ENCODE peak calls at places on chromosomes 11 and 22, in four cellular contexts. A is K562, F is GM12878, I is HepG2. N is an unnamed sample.

GRCh38 chr11:88050247-88050646 is 125.0 kb downstream of the RAB38 start:
- DNase-seq in A (no peak), I (no peak), F (no peak), N (no peak)

GRCh38 chr11:78564037-78564888 is 10.4 kb downstream of the NARS2 start:
- DNase-seq in F (peak), A (peak), I (peak), N (no peak)

GRCh38 chr22:33735978-33736377 is 184.3 kb downstream of the LARGE1 start:
- DNase-seq in A (no peak), I (no peak), F (no peak), N (no peak)

GRCh38 chr11:105022998-105023397 is at the start of gene CASP5:
- DNase-seq in I (no peak), A (no peak), F (no peak), N (no peak)

GRCh38 chr11:58963551-58964075 is 24.3 kb downstream of the GLYATL1 start:
- DNase-seq in I (no peak), A (no peak), F (no peak), N (peak)

GRCh38 chr11:125433454-125434121 is 62.5 kb downstream of the FEZ1 start:
- DNase-seq in A (peak), F (no peak), I (peak), N (peak)

GRCh38 chr11:105046898-105047579 is 1.9 kb upstream of the CARD16 start:
- DNase-seq in F (no peak), I (peak), A (no peak), N (no peak)

GRCh38 chr22:40472036-40472435 is 101.6 kb downstream of the SGSM3 start:
- DNase-seq in F (no peak), A (no peak), I (no peak), N (no peak)

GRCh38 chr11:9529333-9529648 is 44.2 kb upstream of the WEE1 start:
- DNase-seq in I (no peak), F (no peak), A (peak), N (no peak)

DNA sequence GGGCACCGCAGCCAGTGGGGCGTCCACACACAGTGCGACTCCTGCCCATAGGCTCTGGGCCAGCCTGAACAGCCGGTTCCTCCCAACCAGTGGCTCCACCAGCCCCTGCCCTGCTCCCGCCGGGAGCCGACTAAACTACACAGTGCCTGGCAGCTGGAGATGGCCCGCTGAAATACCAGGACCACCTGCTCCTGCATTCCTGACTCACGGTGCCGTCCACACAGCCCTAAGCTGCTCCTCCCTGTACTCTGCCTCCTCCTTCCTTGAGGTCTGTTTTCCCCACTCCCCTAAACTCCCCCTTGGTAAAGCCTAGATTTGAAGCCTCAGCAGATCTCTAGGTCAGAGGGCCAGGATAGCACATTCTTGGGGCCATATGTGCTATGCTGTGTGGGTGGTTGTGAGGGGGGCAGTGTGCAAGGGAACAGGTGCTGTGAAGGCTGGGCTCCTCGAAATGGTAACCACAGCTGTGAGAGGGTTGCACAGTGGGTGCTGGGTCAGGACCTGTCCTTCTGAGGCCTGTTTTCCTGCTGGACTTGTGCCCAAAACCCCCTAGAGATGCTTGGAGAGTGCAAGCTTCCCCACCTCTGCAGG is 9.7 kb downstream of the LRFN4 start:
- DNase-seq in I (no peak), A (no peak), F (no peak), N (no peak)
- TF ChIP-seq SP1 in I (no peak), A (no peak), F (no peak), N (no peak)

GRCh38 chr11:44136176-44136945 is 40.9 kb downstream of the EXT2 start:
- DNase-seq in I (no peak), F (no peak), A (no peak), N (no peak)

GRCh38 chr11:44128729-44129128 is 33.3 kb downstream of the EXT2 start:
- DNase-seq in F (no peak), A (no peak), I (no peak), N (no peak)

GRCh38 chr11:44130751-44131150 is 35.3 kb downstream of the EXT2 start:
- DNase-seq in I (no peak), A (no peak), F (no peak), N (no peak)

GRCh38 chr11:44134625-44135024 is 39.1 kb downstream of the EXT2 start:
- DNase-seq in I (no peak), F (no peak), A (no peak), N (no peak)

GRCh38 chr11:44133335-44133946 is 38.0 kb downstream of the EXT2 start:
- DNase-seq in I (peak), F (no peak), A (peak), N (no peak)
- TF ChIP-seq NR2C2 in I (no peak), F (no peak), A (no peak), N (no peak)

GRCh38 chr22:24432059-24432853 is 4.9 kb downstream of the ADORA2A start:
- DNase-seq in F (no peak), A (peak), I (no peak), N (no peak)

GRCh38 chr22:24433001-24433867 is 5.8 kb downstream of the ADORA2A start:
- DNase-seq in A (no peak), F (no peak), I (no peak), N (no peak)

GRCh38 chr22:24430431-24431308 is 3.3 kb downstream of the ADORA2A start:
- DNase-seq in A (no peak), F (no peak), I (no peak), N (no peak)

GRCh38 chr22:24429411-24430365 is 2.3 kb downstream of the ADORA2A start:
- DNase-seq in I (no peak), F (no peak), A (no peak), N (no peak)

DNA sequence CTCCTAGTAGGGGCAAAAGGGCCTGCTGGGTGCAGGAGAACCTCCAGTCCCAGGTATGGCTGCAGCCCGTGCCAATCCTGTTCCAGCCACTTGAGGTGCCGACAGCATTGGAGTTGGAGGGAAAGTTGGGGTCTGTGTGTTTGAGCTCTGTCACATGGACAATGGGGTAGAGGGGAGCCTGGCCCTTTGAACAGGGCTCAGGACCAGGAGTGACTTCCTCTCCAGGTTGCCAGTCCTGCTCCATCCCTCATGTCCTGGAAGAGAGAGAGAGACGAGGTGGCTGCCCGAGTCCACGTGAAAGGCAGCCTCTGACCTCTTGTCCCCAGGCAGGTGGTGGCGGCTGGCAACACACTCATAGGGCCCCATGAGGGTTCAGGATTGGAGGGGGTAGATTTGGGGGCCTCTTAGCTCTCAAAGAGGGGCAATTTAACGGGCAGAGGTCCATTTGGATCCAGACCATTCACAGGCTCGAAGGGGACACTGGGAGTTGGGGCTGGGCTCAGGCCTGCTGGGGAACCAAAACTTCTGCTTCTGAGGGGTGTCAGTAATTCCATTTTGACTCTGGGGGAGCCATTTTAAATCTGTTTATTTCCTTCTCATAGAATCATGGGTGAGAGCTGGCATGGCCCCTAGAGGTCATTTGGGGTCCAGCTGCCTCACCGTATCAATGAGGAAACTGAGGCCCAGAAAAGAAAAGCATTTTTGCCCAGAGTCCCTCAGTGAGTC is 4.1 kb downstream of the ADORA2A start:
- DNase-seq in A (no peak), I (no peak), F (no peak), N (no peak)
- TF ChIP-seq SP1 in A (no peak), I (no peak), F (no peak), N (no peak)

GRCh38 chr11:86873573-86874083 is 73.3 kb downstream of the PRSS23 start:
- DNase-seq in F (no peak), A (no peak), I (no peak), N (no peak)

GRCh38 chr11:86874314-86875056 is 74.1 kb downstream of the PRSS23 start:
- DNase-seq in I (no peak), F (no peak), A (no peak), N (no peak)

DNA sequence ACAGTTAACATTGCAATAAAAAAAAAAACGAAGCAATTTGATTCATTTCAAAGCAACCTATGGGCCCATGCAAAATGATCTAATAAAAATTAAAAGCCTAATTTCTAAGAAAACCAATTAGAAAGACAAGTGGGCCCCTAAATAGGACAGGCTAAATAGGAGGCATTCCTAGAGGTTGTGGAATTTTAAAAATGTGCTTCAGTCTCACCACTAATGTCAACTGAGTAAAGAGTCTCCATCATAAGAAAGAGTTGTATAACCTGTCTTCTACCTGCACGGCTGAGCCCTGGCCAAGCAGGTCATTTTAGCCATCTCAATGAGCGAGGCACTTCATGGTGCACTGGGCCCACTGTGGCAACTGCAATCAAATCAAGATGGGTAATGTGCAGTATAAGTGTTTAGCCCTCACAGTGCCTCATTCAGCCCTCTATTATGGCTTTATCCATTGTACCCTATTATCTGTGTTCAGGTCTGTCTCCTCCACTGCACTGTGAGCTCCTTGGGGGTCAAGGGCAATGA is 76.4 kb downstream of the PRSS23 start:
- DNase-seq in F (no peak), I (no peak), A (no peak), N (no peak)
- TF ChIP-seq NR2C2 in F (no peak), I (no peak), A (no peak), N (no peak)

DNA sequence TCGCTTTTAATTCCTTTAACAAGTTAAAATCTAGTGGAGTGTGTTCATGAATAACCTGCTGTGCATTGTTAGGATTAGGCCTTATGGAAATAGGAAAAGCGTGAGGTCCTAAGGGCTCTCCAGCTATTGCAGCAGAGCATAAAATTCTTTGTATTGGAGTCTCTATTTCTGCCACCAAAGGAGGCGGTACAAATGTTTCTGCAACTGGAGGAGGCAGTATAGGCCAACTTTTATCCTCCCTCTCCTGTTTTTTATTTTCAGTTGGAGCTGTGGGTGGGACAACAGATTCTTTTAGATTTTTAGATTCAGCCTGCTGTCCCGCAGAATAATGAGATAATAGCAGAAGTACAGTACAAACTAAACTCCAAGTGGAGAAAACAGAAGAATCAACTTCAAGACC is 26.2 kb downstream of the OR10A6 start:
- DNase-seq in I (no peak), F (no peak), A (no peak), N (no peak)
- TF ChIP-seq SP1 in I (no peak), F (no peak), A (no peak), N (no peak)

GRCh38 chr11:103659743-103660142 is 376.7 kb upstream of the DDI1 start:
- DNase-seq in F (no peak), I (no peak), A (no peak), N (no peak)
- TF ChIP-seq NR2C2 in F (no peak), I (no peak), A (no peak), N (no peak)

GRCh38 chr11:6320411-6321207 is at the start of gene CAVIN3:
- DNase-seq in I (no peak), F (peak), A (no peak), N (peak)
- TF ChIP-seq SP1 in I (no peak), F (no peak), A (no peak), N (no peak)

GRCh38 chr11:69705246-69705856 is 1.5 kb upstream of the FGF19 start:
- DNase-seq in F (no peak), I (no peak), A (no peak), N (no peak)

GRCh38 chr11:69703711-69704507 is at the start of gene FGF19:
- DNase-seq in I (no peak), A (peak), F (no peak), N (peak)

GRCh38 chr11:69707156-69707555 is 3.3 kb upstream of the FGF19 start:
- DNase-seq in I (no peak), F (no peak), A (peak), N (peak)

GRCh38 chr11:69704508-69705245 is 855 bp upstream of the FGF19 start:
- DNase-seq in I (no peak), A (peak), F (no peak), N (peak)

GRCh38 chr11:69705901-69706787 is 2.3 kb upstream of the FGF19 start:
- DNase-seq in F (no peak), I (peak), A (no peak), N (no peak)
- TF ChIP-seq NR2C2 in F (no peak), I (peak), A (no peak), N (no peak)